ENCODE peak calls at places on chromosome 7, in four cellular contexts. One of them, this sample, is unnamed.

GRCh38 chr7:45092100-45092930 is 3.5 kb upstream of the NACAD start:
- DNase-seq in stimulated activated CD4-positive, alpha-beta T cell treated with anti-CD3 and anti-CD28 coated beads, Interleukin-2, amount 100 ng/mL, for 48 hours: no peak
- DNase-seq in colonic mucosa: no peak
- DNase-seq in AG09309: peak
- DNase-seq in this sample: no peak

GRCh38 chr7:143487566-143487965 is 9.9 kb downstream of the TAS2R41 start:
- DNase-seq in stimulated activated CD4-positive, alpha-beta T cell treated with anti-CD3 and anti-CD28 coated beads, Interleukin-2, amount 100 ng/mL, for 48 hours: no peak
- DNase-seq in colonic mucosa: peak
- DNase-seq in AG09309: no peak
- DNase-seq in this sample: no peak

GRCh38 chr7:66657798-66658197 is 29.1 kb downstream of the KCTD7 start:
- DNase-seq in stimulated activated CD4-positive, alpha-beta T cell treated with anti-CD3 and anti-CD28 coated beads, Interleukin-2, amount 100 ng/mL, for 48 hours: no peak
- DNase-seq in colonic mucosa: no peak
- DNase-seq in AG09309: no peak
- DNase-seq in this sample: no peak

GRCh38 chr7:65750511-65751344 is 122.1 kb upstream of the VKORC1L1 start:
- DNase-seq in stimulated activated CD4-positive, alpha-beta T cell treated with anti-CD3 and anti-CD28 coated beads, Interleukin-2, amount 100 ng/mL, for 48 hours: peak
- DNase-seq in colonic mucosa: peak
- DNase-seq in AG09309: peak
- DNase-seq in this sample: peak

GRCh38 chr7:27603813-27604212 is 58.9 kb downstream of the HIBADH start:
- DNase-seq in stimulated activated CD4-positive, alpha-beta T cell treated with anti-CD3 and anti-CD28 coated beads, Interleukin-2, amount 100 ng/mL, for 48 hours: no peak
- DNase-seq in colonic mucosa: no peak
- DNase-seq in AG09309: no peak
- DNase-seq in this sample: no peak

GRCh38 chr7:141702047-141702567 is at the start of gene DENND11:
- DNase-seq in stimulated activated CD4-positive, alpha-beta T cell treated with anti-CD3 and anti-CD28 coated beads, Interleukin-2, amount 100 ng/mL, for 48 hours: peak
- DNase-seq in colonic mucosa: peak
- DNase-seq in AG09309: no peak
- DNase-seq in this sample: no peak

GRCh38 chr7:150903627-150904026 is 51.3 kb downstream of the AOC1 start:
- DNase-seq in stimulated activated CD4-positive, alpha-beta T cell treated with anti-CD3 and anti-CD28 coated beads, Interleukin-2, amount 100 ng/mL, for 48 hours: no peak
- DNase-seq in colonic mucosa: peak
- DNase-seq in AG09309: peak
- DNase-seq in this sample: peak

GRCh38 chr7:75861636-75862035 is 17.2 kb upstream of the RHBDD2 start:
- DNase-seq in stimulated activated CD4-positive, alpha-beta T cell treated with anti-CD3 and anti-CD28 coated beads, Interleukin-2, amount 100 ng/mL, for 48 hours: no peak
- DNase-seq in colonic mucosa: no peak
- DNase-seq in AG09309: no peak
- DNase-seq in this sample: no peak

GRCh38 chr7:70570961-70571360 is 561.0 kb upstream of the GALNT17 start:
- DNase-seq in stimulated activated CD4-positive, alpha-beta T cell treated with anti-CD3 and anti-CD28 coated beads, Interleukin-2, amount 100 ng/mL, for 48 hours: no peak
- DNase-seq in colonic mucosa: no peak
- DNase-seq in AG09309: no peak
- DNase-seq in this sample: no peak

GRCh38 chr7:104980969-104981670 is 32.9 kb upstream of the KMT2E start:
- DNase-seq in stimulated activated CD4-positive, alpha-beta T cell treated with anti-CD3 and anti-CD28 coated beads, Interleukin-2, amount 100 ng/mL, for 48 hours: no peak
- DNase-seq in colonic mucosa: no peak
- DNase-seq in AG09309: no peak
- DNase-seq in this sample: no peak

GRCh38 chr7:157009170-157009777 is 1.2 kb downstream of the MNX1 start:
- DNase-seq in stimulated activated CD4-positive, alpha-beta T cell treated with anti-CD3 and anti-CD28 coated beads, Interleukin-2, amount 100 ng/mL, for 48 hours: no peak
- DNase-seq in colonic mucosa: peak
- DNase-seq in AG09309: no peak
- DNase-seq in this sample: no peak

GRCh38 chr7:92404170-92404614 is 43.1 kb upstream of the GATAD1 start:
- DNase-seq in stimulated activated CD4-positive, alpha-beta T cell treated with anti-CD3 and anti-CD28 coated beads, Interleukin-2, amount 100 ng/mL, for 48 hours: peak
- DNase-seq in colonic mucosa: no peak
- DNase-seq in AG09309: no peak
- DNase-seq in this sample: no peak

GRCh38 chr7:102942883-102943261 is 30.1 kb downstream of the LRRC17 start:
- DNase-seq in stimulated activated CD4-positive, alpha-beta T cell treated with anti-CD3 and anti-CD28 coated beads, Interleukin-2, amount 100 ng/mL, for 48 hours: no peak
- DNase-seq in colonic mucosa: no peak
- DNase-seq in AG09309: no peak
- DNase-seq in this sample: no peak

GRCh38 chr7:1557771-1558170 is 1.8 kb upstream of the TMEM184A start:
- DNase-seq in stimulated activated CD4-positive, alpha-beta T cell treated with anti-CD3 and anti-CD28 coated beads, Interleukin-2, amount 100 ng/mL, for 48 hours: no peak
- DNase-seq in colonic mucosa: no peak
- DNase-seq in AG09309: no peak
- DNase-seq in this sample: no peak

GRCh38 chr7:74199551-74200355 is 10.1 kb upstream of the LAT2 start:
- DNase-seq in stimulated activated CD4-positive, alpha-beta T cell treated with anti-CD3 and anti-CD28 coated beads, Interleukin-2, amount 100 ng/mL, for 48 hours: no peak
- DNase-seq in colonic mucosa: no peak
- DNase-seq in AG09309: no peak
- DNase-seq in this sample: no peak

GRCh38 chr7:72321081-72321480 is 91.1 kb downstream of the CALN1 start:
- DNase-seq in stimulated activated CD4-positive, alpha-beta T cell treated with anti-CD3 and anti-CD28 coated beads, Interleukin-2, amount 100 ng/mL, for 48 hours: no peak
- DNase-seq in colonic mucosa: no peak
- DNase-seq in AG09309: no peak
- DNase-seq in this sample: no peak

GRCh38 chr7:151865070-151865670 is 11.7 kb downstream of the PRKAG2 start:
- DNase-seq in stimulated activated CD4-positive, alpha-beta T cell treated with anti-CD3 and anti-CD28 coated beads, Interleukin-2, amount 100 ng/mL, for 48 hours: no peak
- DNase-seq in colonic mucosa: no peak
- DNase-seq in AG09309: no peak
- DNase-seq in this sample: no peak

GRCh38 chr7:37027557-37028341 is 303.5 kb upstream of the AOAH start:
- DNase-seq in stimulated activated CD4-positive, alpha-beta T cell treated with anti-CD3 and anti-CD28 coated beads, Interleukin-2, amount 100 ng/mL, for 48 hours: no peak
- DNase-seq in colonic mucosa: no peak
- DNase-seq in AG09309: no peak
- DNase-seq in this sample: no peak

GRCh38 chr7:86949052-86949778 is 110.2 kb downstream of the ELAPOR2 start:
- DNase-seq in stimulated activated CD4-positive, alpha-beta T cell treated with anti-CD3 and anti-CD28 coated beads, Interleukin-2, amount 100 ng/mL, for 48 hours: no peak
- DNase-seq in colonic mucosa: no peak
- DNase-seq in AG09309: no peak
- DNase-seq in this sample: no peak

GRCh38 chr7:98922392-98923107 is 44.2 kb downstream of the TRRAP start:
- DNase-seq in stimulated activated CD4-positive, alpha-beta T cell treated with anti-CD3 and anti-CD28 coated beads, Interleukin-2, amount 100 ng/mL, for 48 hours: no peak
- DNase-seq in colonic mucosa: no peak
- DNase-seq in AG09309: no peak
- DNase-seq in this sample: no peak

GRCh38 chr7:45993621-45994020 is 72.5 kb upstream of the IGFBP3 start:
- DNase-seq in stimulated activated CD4-positive, alpha-beta T cell treated with anti-CD3 and anti-CD28 coated beads, Interleukin-2, amount 100 ng/mL, for 48 hours: no peak
- DNase-seq in colonic mucosa: no peak
- DNase-seq in AG09309: no peak
- DNase-seq in this sample: no peak

This sample was measured in esophagus muscularis mucosa.